ENCODE peak calls at places on chromosomes 5 and 9, in eight cellular contexts. Y is neural progenitor cell, I is heart right ventricle, J is uterus, S is breast epithelium, F is fibroblast of lung, M is A549, C is sigmoid colon. V is an unnamed sample. For H3K4me1, the result is how much of the 10 kb centered on the place peaks cover.

GRCh38 chr9:122837266-122837850 is 9.0 kb upstream of the PDCL start:
- DNase-seq in S (no peak), F (no peak), Y (no peak), C (no peak), J (no peak), M (no peak), I (no peak), V (no peak)

GRCh38 chr5:6780802-6781391 is 67.7 kb downstream of the TENT4A start:
- DNase-seq in S (no peak), Y (no peak), I (no peak), M (peak), J (no peak), C (no peak), F (no peak), V (no peak)

GRCh38 chr5:141848771-141849370 is 29.3 kb downstream of the PCDH1 start:
- DNase-seq in F (peak), Y (no peak), J (peak), C (peak), M (peak), I (peak), S (peak), V (peak)

GRCh38 chr5:54257366-54258118 is 52.8 kb downstream of the ARL15 start:
- DNase-seq in C (no peak), Y (no peak), M (no peak), F (no peak), I (no peak), S (no peak), J (no peak), V (no peak)

GRCh38 chr5:138789771-138790242 is 36.6 kb downstream of the CTNNA1 start:
- DNase-seq in S (no peak), I (no peak), C (no peak), J (no peak), F (peak), M (peak), Y (peak), V (no peak)

GRCh38 chr5:35900997-35901396 is 37.4 kb downstream of the CAPSL start:
- DNase-seq in C (no peak), J (no peak), S (no peak), Y (no peak), F (no peak), M (no peak), I (no peak), V (no peak)

GRCh38 chr9:4237748-4238511 is 61.9 kb downstream of the GLIS3 start:
- DNase-seq in M (no peak), J (no peak), F (no peak), S (no peak), C (no peak), I (no peak), Y (peak), V (no peak)

GRCh38 chr5:53035868-53036381 is 46.8 kb downstream of the ITGA2 start:
- DNase-seq in S (no peak), M (peak), J (no peak), C (no peak), F (peak), Y (peak), I (no peak), V (peak)

GRCh38 chr5:79850316-79850822 is 140.7 kb downstream of the MTX3 start:
- DNase-seq in F (no peak), C (peak), I (no peak), S (no peak), Y (peak), M (no peak), J (peak), V (no peak)

GRCh38 chr5:7330141-7330712 is 65.7 kb upstream of the ADCY2 start:
- DNase-seq in S (no peak), F (no peak), I (no peak), C (no peak), M (no peak), J (no peak), Y (no peak), V (no peak)

GRCh38 chr5:52809884-52810283 is 22.2 kb downstream of the ITGA1 start:
- DNase-seq in J (no peak), I (no peak), S (no peak), M (no peak), F (peak), Y (no peak), C (no peak), V (no peak)

GRCh38 chr9:134852906-134853654 is 27.5 kb upstream of the FCN2 start:
- DNase-seq in M (no peak), F (no peak), C (peak), I (no peak), Y (no peak), S (no peak), J (no peak), V (no peak)

GRCh38 chr5:180160822-180161221 is 48.2 kb downstream of the RASGEF1C start:
- DNase-seq in I (no peak), F (no peak), Y (no peak), S (peak), J (no peak), C (peak), M (no peak), V (no peak)

GRCh38 chr9:38226491-38226951 is 157.5 kb upstream of the SHB start:
- DNase-seq in F (no peak), Y (no peak), C (no peak), M (no peak), J (no peak), I (no peak), S (no peak), V (no peak)

GRCh38 chr9:21968331-21969010 is 25.7 kb downstream of the CDKN2A start:
- DNase-seq in S (no peak), I (no peak), J (no peak), Y (peak), F (no peak), M (no peak), C (no peak), V (no peak)

GRCh38 chr5:94103507-94104245 is 362.3 kb upstream of the POU5F2 start:
- DNase-seq in F (no peak), Y (no peak), S (no peak), M (no peak), J (no peak), C (no peak), I (no peak), V (no peak)

GRCh38 chr9:136399176-136400037 is 563 bp downstream of the SNAPC4 start:
- DNase-seq in I (no peak), Y (peak), F (no peak), S (no peak), C (no peak), M (no peak), J (no peak), V (peak)

GRCh38 chr5:148830220-148830619 is 3.8 kb downstream of the ADRB2 start:
- DNase-seq in C (no peak), F (no peak), Y (no peak), J (no peak), S (no peak), M (no peak), I (no peak), V (no peak)
- H3K4me1 ChIP-seq in C (under half), F (under half), Y (under half), J (under half), S (under half), M (under half), I (half or more), V (under half)

DNA sequence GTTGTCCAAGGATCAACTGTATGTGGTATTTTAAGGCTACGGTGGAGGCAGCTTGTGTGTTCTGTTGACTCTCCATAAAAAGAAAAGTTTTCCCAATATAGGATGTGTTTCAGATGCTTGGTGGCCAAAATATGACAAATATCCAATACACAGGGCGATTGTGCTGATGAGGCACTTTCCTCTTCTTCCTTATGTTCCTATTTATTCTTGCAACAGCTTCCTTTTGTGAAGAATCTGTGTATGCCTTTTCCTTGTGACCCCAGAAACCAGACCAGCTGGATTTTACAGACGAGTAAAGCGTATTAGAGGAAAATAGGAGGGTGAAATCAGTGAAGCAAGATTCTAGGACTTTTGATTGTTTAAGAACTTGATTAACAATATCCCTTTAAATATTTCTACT is 452.0 kb downstream of the DMAC1 start:
- DNase-seq in M (no peak), I (no peak), J (no peak), F (peak), Y (no peak), C (no peak), S (no peak), V (no peak)
- H3K4me3 ChIP-seq in M (no peak), I (no peak), J (no peak), F (no peak), Y (no peak), C (no peak), S (no peak), V (no peak)

GRCh38 chr9:126777733-126778132 is 27.1 kb upstream of the ZBTB43 start:
- DNase-seq in C (no peak), Y (peak), M (no peak), J (no peak), F (no peak), S (no peak), I (no peak), V (no peak)
- TF ChIP-seq CTCF in C (no peak), Y (peak), M (no peak), J (no peak), F (no peak), S (no peak), I (no peak), V (no peak)

DNA sequence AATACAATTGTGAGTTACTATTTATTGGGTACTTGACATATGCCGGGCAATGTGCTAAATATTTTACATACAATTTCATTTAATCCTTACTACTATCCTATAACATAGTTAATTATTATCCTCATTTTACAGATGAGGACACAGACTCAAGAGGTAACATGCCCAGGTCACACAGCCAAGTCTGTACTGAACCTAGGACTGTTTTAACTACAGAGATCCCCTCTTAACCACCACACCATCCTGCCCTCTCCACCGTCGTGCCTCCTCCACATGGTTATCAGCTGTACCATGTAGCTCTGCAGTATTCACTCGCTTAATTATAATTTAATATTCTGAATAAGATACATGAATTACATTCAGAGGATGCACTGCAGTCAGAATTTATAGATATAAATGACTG is 5.3 kb downstream of the RAB14 start:
- DNase-seq in I (no peak), J (no peak), F (no peak), M (no peak), C (no peak), Y (no peak), S (no peak), V (no peak)
- H3K4me1 ChIP-seq in I (half or more), J (under half), F (under half), M (half or more), C (under half), Y (under half), S (under half), V (half or more)

GRCh38 chr5:77321793-77322394 is 111.4 kb downstream of the PDE8B start:
- DNase-seq in J (no peak), Y (peak), F (no peak), C (no peak), M (no peak), I (no peak), S (no peak), V (no peak)
- H3K4me3 ChIP-seq in J (no peak), Y (no peak), F (no peak), C (no peak), M (no peak), I (no peak), S (no peak), V (no peak)

GRCh38 chr5:17154211-17154996 is 63.0 kb upstream of the BASP1 start:
- DNase-seq in I (no peak), Y (peak), C (no peak), M (peak), F (peak), S (no peak), J (no peak), V (no peak)
- TF ChIP-seq CTCF in I (no peak), Y (no peak), C (no peak), M (no peak), F (no peak), S (no peak), J (no peak), V (no peak)

DNA sequence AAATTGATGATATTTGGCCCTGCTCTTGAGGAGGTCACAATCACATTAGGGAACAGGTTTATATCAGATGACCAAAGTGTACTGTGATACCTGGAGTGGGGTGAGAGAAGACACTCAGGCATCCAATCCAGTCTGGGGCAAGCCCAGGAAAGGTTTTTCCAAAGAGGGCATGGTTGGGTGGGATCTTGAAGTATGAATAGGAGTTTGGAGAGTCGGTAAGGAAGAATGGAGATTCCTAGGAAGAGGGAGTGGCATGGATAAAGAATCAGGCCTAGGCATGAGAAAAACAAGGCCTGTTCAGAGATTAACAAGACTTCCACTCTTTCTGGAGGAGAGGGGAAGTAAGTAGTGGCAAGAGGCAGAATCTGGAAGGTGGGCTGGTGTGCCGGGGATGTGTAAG is 91.1 kb downstream of the MVB12B start:
- DNase-seq in F (no peak), J (no peak), M (no peak), Y (no peak), C (no peak), I (no peak), S (no peak), V (no peak)
- H3K4me1 ChIP-seq in F (under half), J (under half), M (under half), Y (under half), C (under half), I (under half), S (under half), V (under half)

GRCh38 chr5:132466453-132467291 is 23.9 kb downstream of the IRF1 start:
- DNase-seq in M (no peak), C (peak), S (no peak), Y (no peak), I (peak), F (peak), J (no peak), V (peak)
- H3K4me3 ChIP-seq in M (no peak), C (no peak), S (no peak), Y (no peak), I (no peak), F (no peak), J (no peak), V (no peak)

GRCh38 chr9:111399772-111400563 is 69.9 kb upstream of the OR2K2 start:
- DNase-seq in F (peak), C (no peak), Y (peak), I (no peak), J (no peak), S (no peak), M (peak), V (no peak)
- TF ChIP-seq CTCF in F (peak), C (no peak), Y (peak), I (no peak), J (no peak), S (no peak), M (peak), V (peak)

DNA sequence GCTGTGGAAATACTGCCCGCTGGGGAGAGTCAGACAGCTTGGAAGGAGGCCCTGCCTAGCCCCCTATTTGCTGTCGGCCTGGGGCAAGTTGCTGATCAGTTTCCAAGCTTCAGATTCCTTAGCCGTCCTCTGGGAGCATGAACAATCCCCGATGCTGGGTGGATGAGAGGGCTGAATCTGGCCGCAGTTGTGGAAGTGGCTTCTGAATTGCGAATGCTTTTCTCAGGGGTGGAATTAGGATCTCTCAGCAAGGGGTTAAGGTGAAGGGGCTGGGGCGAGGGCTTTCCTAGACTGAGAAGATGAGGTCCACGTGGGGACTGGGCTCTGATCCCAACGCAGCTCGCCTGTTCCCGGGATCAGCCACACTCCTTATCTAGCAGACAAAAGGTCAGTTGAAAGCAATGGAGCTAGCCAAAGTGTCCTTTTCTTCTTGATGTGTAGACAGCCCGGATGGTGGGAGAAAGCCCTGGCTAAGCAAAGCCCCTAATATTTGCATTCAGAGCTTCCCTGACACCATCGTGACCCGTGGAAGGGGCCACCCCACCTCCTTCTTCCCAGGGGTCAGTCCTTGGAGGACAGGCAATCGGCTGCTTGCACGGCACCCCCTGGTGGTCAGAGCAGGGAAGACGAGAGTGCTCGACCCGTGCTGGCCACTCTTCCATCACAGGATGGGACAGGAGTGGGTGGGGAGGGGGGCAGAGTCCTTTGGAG is 54.9 kb downstream of the COL15A1 start:
- DNase-seq in C (peak), I (peak), M (peak), Y (peak), F (peak), S (peak), J (peak), V (peak)
- H3K4me1 ChIP-seq in C (under half), I (under half), M (under half), Y (under half), F (under half), S (under half), J (under half), V (under half)